ENCODE peak calls at places on chromosomes 16 and 17, in eight cellular contexts. I is IMR-90, L is trophoblast cell, W is A549, D is fibroblast of lung, T is osteoblast, O is neural progenitor cell, H is mesendoderm. V is an unnamed sample.

GRCh38 chr16:17225551-17225950 is 245.2 kb downstream of the XYLT1 start:
- DNase-seq in W (no peak), I (peak), L (no peak), O (no peak), T (peak), D (peak), H (no peak), V (no peak)

GRCh38 chr17:38903404-38903803 is 22.0 kb upstream of the LASP1NB start:
- DNase-seq in H (no peak), I (no peak), D (no peak), W (no peak), T (no peak), O (no peak), L (no peak), V (no peak)

GRCh38 chr17:13273744-13274295 is 256.0 kb upstream of the ELAC2 start:
- DNase-seq in L (peak), H (no peak), D (no peak), I (peak), W (no peak), T (no peak), O (no peak), V (peak)

GRCh38 chr16:138049-138417 is 440 bp downstream of the NPRL3 start:
- DNase-seq in W (peak), L (no peak), T (peak), O (peak), H (peak), D (peak), I (no peak), V (peak)

GRCh38 chr17:38352245-38353083 is 820 bp downstream of the SOCS7 start:
- DNase-seq in T (no peak), O (peak), H (peak), W (peak), D (peak), I (no peak), L (no peak), V (peak)

GRCh38 chr16:56936491-56936890 is 4.5 kb downstream of the HERPUD1 start:
- DNase-seq in H (peak), W (no peak), D (no peak), I (no peak), T (no peak), O (no peak), L (no peak), V (no peak)

GRCh38 chr17:40471856-40472732 is 28.8 kb downstream of the IGFBP4 start:
- DNase-seq in W (no peak), O (no peak), T (peak), I (peak), H (no peak), D (peak), L (peak), V (no peak)

GRCh38 chr17:31524926-31525800 is 133.7 kb downstream of the RAB11FIP4 start:
- DNase-seq in T (peak), I (peak), O (peak), W (peak), L (peak), D (peak), H (peak), V (peak)

GRCh38 chr16:3458852-3459361 is 15.4 kb downstream of the NAA60 start:
- DNase-seq in H (no peak), L (peak), O (no peak), W (peak), I (peak), D (peak), T (peak), V (peak)

GRCh38 chr17:83004791-83005380 is 74.5 kb upstream of the METRNL start:
- DNase-seq in I (no peak), W (no peak), T (peak), H (no peak), L (no peak), O (no peak), D (no peak), V (no peak)

GRCh38 chr17:33142703-33143299 is 150.3 kb downstream of the ASIC2 start:
- DNase-seq in I (peak), W (no peak), O (peak), T (no peak), H (peak), L (peak), D (peak), V (peak)

GRCh38 chr17:42438600-42439567 is 15.8 kb upstream of the CAVIN1 start:
- DNase-seq in T (no peak), W (no peak), D (no peak), L (no peak), O (no peak), I (no peak), H (peak), V (no peak)

GRCh38 chr17:63542942-63543821 is 7.1 kb upstream of the DCAF7 start:
- DNase-seq in H (no peak), W (no peak), D (no peak), O (no peak), T (peak), L (no peak), I (no peak), V (peak)

GRCh38 chr17:70473049-70473448 is 303.7 kb downstream of the KCNJ2 start:
- DNase-seq in I (no peak), O (no peak), T (no peak), L (no peak), D (no peak), H (no peak), W (no peak), V (no peak)

GRCh38 chr17:2084129-2084765 is 29.3 kb downstream of the HIC1 start:
- DNase-seq in W (no peak), I (peak), T (peak), H (no peak), O (no peak), D (peak), L (peak), V (peak)

GRCh38 chr17:52604105-52604504 is 445.6 kb upstream of the CA10 start:
- DNase-seq in O (no peak), H (no peak), I (no peak), L (no peak), D (no peak), W (no peak), T (no peak), V (no peak)

GRCh38 chr16:19582050-19582784 is 26.7 kb downstream of the VPS35L start:
- DNase-seq in W (no peak), O (no peak), L (no peak), I (no peak), T (no peak), H (no peak), D (no peak), V (no peak)

GRCh38 chr16:78437352-78437968 is 338.0 kb downstream of the WWOX start:
- DNase-seq in I (peak), H (peak), O (peak), T (peak), D (no peak), W (peak), L (no peak), V (peak)

GRCh38 chr17:6636105-6636504 is 4.4 kb downstream of the KIAA0753 start:
- DNase-seq in L (no peak), O (no peak), D (no peak), I (no peak), W (no peak), T (no peak), H (no peak), V (no peak)

GRCh38 chr17:21532763-21533385 is 156.7 kb downstream of the KCNJ12 start:
- DNase-seq in O (no peak), T (no peak), W (no peak), I (no peak), H (no peak), L (no peak), D (no peak), V (no peak)

GRCh38 chr17:18252160-18252559 is 6.4 kb downstream of the FLII start:
- DNase-seq in I (no peak), L (no peak), H (no peak), D (no peak), W (no peak), O (no peak), T (no peak), V (no peak)

GRCh38 chr16:15855704-15856003 is 1.2 kb downstream of the MYH11 start:
- DNase-seq in O (no peak), I (no peak), T (no peak), H (no peak), D (no peak), L (no peak), W (no peak), V (no peak)

GRCh38 chr17:72565758-72566157 is 444.9 kb downstream of the SOX9 start:
- DNase-seq in L (no peak), T (no peak), H (no peak), O (no peak), D (no peak), I (no peak), W (no peak), V (no peak)

GRCh38 chr17:14304222-14304844 is 3.5 kb downstream of the HS3ST3B1 start:
- DNase-seq in I (no peak), W (no peak), L (no peak), O (no peak), D (no peak), H (no peak), T (peak), V (no peak)

GRCh38 chr16:52906271-52906670 is 146.4 kb downstream of the CHD9NB start:
- DNase-seq in O (no peak), T (no peak), L (no peak), D (no peak), I (no peak), W (no peak), H (no peak), V (no peak)

GRCh38 chr16:12639044-12639443 is 164.6 kb downstream of the CPPED1 start:
- DNase-seq in L (peak), O (no peak), D (peak), T (peak), I (peak), W (no peak), H (peak), V (no peak)

GRCh38 chr17:65027305-65027704 is 29.2 kb downstream of the GNA13 start:
- DNase-seq in O (peak), H (peak), T (peak), I (peak), L (peak), D (peak), W (peak), V (peak)

GRCh38 chr17:3812771-3813170 is 11.8 kb upstream of the ITGAE start:
- DNase-seq in O (no peak), I (no peak), T (no peak), H (peak), W (no peak), L (peak), D (no peak), V (no peak)

GRCh38 chr17:75152971-75153853 is 1.1 kb downstream of the JPT1 start:
- DNase-seq in D (peak), O (peak), L (no peak), H (peak), W (peak), T (peak), I (peak), V (peak)

GRCh38 chr17:6461792-6462524 is 17.7 kb downstream of the PIMREG start:
- DNase-seq in D (no peak), H (peak), I (no peak), T (peak), L (no peak), W (no peak), O (peak), V (no peak)

GRCh38 chr17:61408151-61409041 is 8.8 kb downstream of the TBX2 start:
- DNase-seq in L (no peak), O (peak), I (peak), W (no peak), D (no peak), T (peak), H (no peak), V (no peak)

GRCh38 chr17:31486351-31487062 is 95.0 kb downstream of the RAB11FIP4 start:
- DNase-seq in T (peak), W (no peak), I (no peak), O (no peak), H (no peak), L (no peak), D (no peak), V (no peak)

GRCh38 chr17:64250211-64250835 is 12.7 kb downstream of the TEX2 start:
- DNase-seq in D (no peak), O (no peak), I (no peak), T (no peak), H (no peak), W (no peak), L (no peak), V (no peak)

GRCh38 chr17:44598329-44598728 is 41.0 kb downstream of the FZD2 start:
- DNase-seq in T (peak), H (no peak), O (no peak), L (no peak), W (no peak), I (no peak), D (no peak), V (no peak)

GRCh38 chr17:46194393-46195216 is 1.4 kb upstream of the KANSL1 start:
- DNase-seq in D (peak), H (peak), L (no peak), I (peak), W (peak), O (peak), T (peak), V (peak)

GRCh38 chr17:42980274-42980765 is at the start of gene RUNDC1:
- DNase-seq in O (peak), D (peak), L (peak), H (peak), W (peak), T (peak), I (peak), V (peak)

GRCh38 chr17:27362909-27363308 is 69.0 kb downstream of the WSB1 start:
- DNase-seq in W (no peak), D (no peak), T (no peak), I (no peak), O (no peak), L (peak), H (no peak), V (no peak)
- H3K4me2 ChIP-seq in W (no peak), D (no peak), T (no peak), I (no peak), O (no peak), L (no peak), H (no peak), V (no peak)

DNA sequence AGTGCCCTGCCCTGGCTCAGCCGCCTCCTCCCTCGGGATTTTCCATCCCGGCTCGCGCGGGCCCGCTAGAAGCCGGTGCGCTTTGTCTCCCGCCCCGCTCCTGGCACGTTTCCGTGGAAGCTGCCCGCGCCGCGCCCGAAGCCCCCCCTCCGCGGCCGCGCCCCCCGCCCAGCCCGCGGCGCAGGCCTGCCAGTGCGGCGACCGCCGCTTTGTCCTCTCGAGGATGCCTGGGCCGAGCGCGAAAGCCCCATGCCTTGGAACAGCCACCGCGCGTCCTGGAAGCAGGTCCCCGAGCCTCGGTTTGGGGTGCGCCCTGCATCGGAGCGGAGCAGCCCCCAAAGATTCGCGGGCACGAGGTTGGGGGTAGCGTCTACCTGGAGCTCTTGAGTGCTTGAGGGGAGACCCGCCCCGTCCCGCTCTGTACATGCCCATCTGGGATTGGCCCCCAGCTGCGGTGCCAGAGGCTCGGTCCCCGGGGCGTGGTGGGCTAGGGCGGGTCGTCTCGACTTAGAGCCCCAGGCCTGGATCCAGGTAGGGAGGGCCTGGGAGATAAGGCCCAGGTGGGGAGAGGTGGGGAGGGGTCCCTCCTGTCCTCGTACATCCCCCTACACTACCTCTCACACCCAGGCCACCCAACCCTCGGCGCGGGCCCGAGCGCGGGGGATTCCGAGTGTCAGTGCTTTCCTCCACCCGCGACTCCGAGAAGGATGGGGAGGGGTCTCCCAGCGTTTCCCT is 1.2 kb downstream of the SMPD3 start:
- DNase-seq in D (no peak), L (no peak), H (no peak), I (no peak), W (no peak), T (no peak), O (peak), V (no peak)
- H3K4me2 ChIP-seq in D (no peak), L (no peak), H (no peak), I (no peak), W (peak), T (no peak), O (peak), V (peak)

GRCh38 chr17:69390735-69391501 is 23.6 kb upstream of the MAP2K6 start:
- DNase-seq in T (no peak), W (no peak), H (no peak), D (no peak), O (no peak), L (no peak), I (no peak), V (peak)

DNA sequence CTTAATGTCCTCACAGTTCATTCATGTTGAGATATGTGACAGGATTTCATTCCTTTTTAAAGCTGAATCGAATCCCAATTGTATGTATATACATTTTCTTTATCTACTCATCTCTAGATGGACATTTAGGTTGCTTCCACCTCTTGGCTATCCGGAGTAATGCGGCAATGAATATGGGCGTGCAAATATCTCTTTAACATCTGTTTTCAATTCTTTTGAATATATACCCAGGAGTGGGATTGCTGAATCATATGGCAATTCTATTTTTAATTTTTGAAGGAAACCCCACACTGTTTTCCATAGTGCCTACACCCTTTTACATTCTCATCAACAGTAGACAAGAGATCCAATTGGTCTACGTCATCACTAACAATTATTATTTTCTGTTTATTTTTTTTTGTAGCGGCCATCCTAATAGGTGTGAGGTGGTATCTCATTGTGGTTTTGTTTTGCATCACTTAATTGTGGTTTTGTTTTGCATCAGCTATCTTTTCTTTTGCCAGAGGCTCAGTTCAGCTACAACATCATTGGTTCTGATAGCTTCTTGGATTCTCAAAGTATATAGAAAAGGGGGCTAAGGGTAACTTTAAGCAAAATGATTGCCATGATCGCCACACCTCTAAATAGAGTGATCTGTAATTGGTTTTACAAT is 25.6 kb upstream of the MAP2K6 start:
- DNase-seq in T (no peak), L (no peak), D (no peak), O (no peak), W (no peak), H (no peak), I (no peak), V (no peak)
- H3K4me2 ChIP-seq in T (no peak), L (no peak), D (no peak), O (no peak), W (no peak), H (no peak), I (no peak), V (no peak)

DNA sequence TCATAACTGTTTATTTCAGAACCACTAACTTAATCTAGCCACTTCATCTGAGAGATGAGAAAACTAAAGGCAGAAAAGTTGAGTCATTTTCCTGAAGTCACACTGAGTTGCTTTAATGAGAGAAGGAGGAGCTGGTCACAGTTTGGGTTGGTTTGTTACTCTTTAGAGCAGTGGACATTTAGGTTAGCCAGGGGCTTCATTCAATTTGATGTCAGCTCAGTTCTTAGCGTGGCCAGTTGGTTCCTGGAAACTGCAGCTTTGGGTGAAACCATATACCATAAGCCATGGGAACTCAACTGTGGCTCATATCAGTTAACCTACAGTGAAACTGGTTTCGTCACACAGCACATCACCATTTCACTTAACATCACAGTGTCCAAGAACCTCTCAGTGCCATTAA is 59.2 kb upstream of the ADORA2B start:
- DNase-seq in W (no peak), L (no peak), I (peak), O (no peak), T (no peak), D (peak), H (no peak), V (no peak)
- H3K4me2 ChIP-seq in W (no peak), L (no peak), I (no peak), O (no peak), T (no peak), D (no peak), H (no peak), V (no peak)

GRCh38 chr16:31453255-31454204 is 5.8 kb upstream of the ARMC5 start:
- DNase-seq in T (peak), D (peak), H (peak), L (peak), W (no peak), O (peak), I (peak), V (peak)
- H3K4me2 ChIP-seq in T (peak), D (peak), H (no peak), L (peak), W (peak), O (peak), I (peak), V (peak)

GRCh38 chr17:80738406-80738805 is 193.8 kb downstream of the RPTOR start:
- DNase-seq in L (no peak), T (no peak), D (no peak), O (no peak), H (no peak), I (no peak), W (no peak), V (no peak)
- H3K4me2 ChIP-seq in L (no peak), T (no peak), D (no peak), O (no peak), H (no peak), I (no peak), W (no peak), V (no peak)

V was measured in hepatocyte.